ENCODE peak calls at places on chromosomes 7 and 10, in seven cellular contexts. D is dorsolateral prefrontal cortex; F is ELF-1; U is NCI-H146; Y is GM19239; X is cardiac muscle cell; A is stimulated activated CD8-positive, alpha-beta memory T cell treated with anti-CD3 and anti-CD28 coated beads, Interleukin-15, amount 100 ng/mL, for 24 hours. I is an unnamed sample.

GRCh38 chr7:131336956-131337355 is 9.3 kb downstream of the MKLN1 start:
- DNase-seq in D (no peak), F (no peak), U (no peak), Y (no peak), X (peak; percentile 17), A (no peak), I (no peak)

GRCh38 chr7:33903770-33904679 is 1.3 kb upstream of the BMPER start:
- DNase-seq in D (peak; percentile 77), F (peak; percentile 72), U (peak; percentile 16), Y (no peak), X (peak; percentile 74), A (no peak), I (no peak)

GRCh38 chr7:86667732-86668131 is 24.0 kb downstream of the GRM3 start:
- DNase-seq in D (no peak), F (peak; percentile 26), U (no peak), Y (no peak), X (peak; percentile 29), A (no peak), I (no peak)

GRCh38 chr10:5504146-5505072 is 5.0 kb upstream of the CALML5 start:
- DNase-seq in D (peak; percentile 20), F (no peak), U (no peak), Y (no peak), X (no peak), A (no peak), I (no peak)

GRCh38 chr10:99370993-99371392 is 41.8 kb downstream of the CNNM1 start:
- DNase-seq in D (no peak), F (no peak), U (no peak), Y (peak; percentile 22), X (peak; percentile 71), A (no peak), I (no peak)

GRCh38 chr7:139152149-139152548 is 42.6 kb upstream of the ZC3HAV1 start:
- DNase-seq in D (no peak), F (no peak), U (no peak), Y (no peak), X (no peak), A (no peak), I (no peak)

GRCh38 chr7:100469227-100470044 is 5.4 kb upstream of the SPACDR start:
- DNase-seq in D (peak; percentile 91), F (peak; percentile 95), U (peak; percentile 71), Y (peak; percentile 97), X (peak; percentile 91), A (peak; percentile 89), I (peak; percentile 71)

GRCh38 chr10:44398271-44398670 is 13.4 kb upstream of the CXCL12 start:
- DNase-seq in D (no peak), F (peak; percentile 63), U (no peak), Y (no peak), X (no peak), A (no peak), I (no peak)